ENCODE peak calls at places on chromosomes 2 and 18, in ten cellular contexts. T is amniotic stem cell; Q is AG04450; P is PC-3; O is NCI-H774; N is activated T-cell treated with anti-CD3 and anti-CD28 coated beads, Interleukin-2, amount 50 U/mL, for 72 hours; U is activated naive CD8-positive, alpha-beta T cell treated with anti-CD3 and anti-CD28 coated beads, Interleukin-2, amount 10 ng/mL, durations not matched to agents 7 days and 5 days; F is mammary epithelial cell; S is anterior cingulate cortex; E is HFFc6. C is an unnamed sample.

GRCh38 chr2:190183535-190183934 is 121.0 kb upstream of the MSTN start:
- DNase-seq in P (no peak), E (no peak), U (no peak), O (no peak), S (no peak), Q (no peak), F (no peak), N (no peak), T (no peak), C (no peak)

GRCh38 chr2:218400167-218400929 is 680 bp downstream of the CTDSP1 start:
- DNase-seq in U (peak; percentile 69), S (peak; percentile 46), P (no peak), O (no peak), E (no peak), F (peak; percentile 32), Q (no peak), N (peak; percentile 40), T (no peak), C (no peak)

GRCh38 chr2:212930556-212930955 is 220.9 kb downstream of the IKZF2 start:
- DNase-seq in U (no peak), O (no peak), S (no peak), F (no peak), N (no peak), P (no peak), T (no peak), E (no peak), Q (no peak), C (no peak)

GRCh38 chr2:226079186-226079585 is 679.7 kb downstream of the NYAP2 start:
- DNase-seq in E (no peak), U (no peak), O (no peak), Q (no peak), T (no peak), P (peak; percentile 23), S (no peak), F (no peak), N (no peak), C (no peak)

GRCh38 chr18:12958478-12958877 is 10.7 kb downstream of the SEH1L start:
- DNase-seq in E (no peak), N (no peak), F (no peak), Q (no peak), P (no peak), S (no peak), U (no peak), T (no peak), O (no peak), C (no peak)

GRCh38 chr2:168392031-168392430 is 64.0 kb upstream of the CERS6 start:
- DNase-seq in S (no peak), Q (no peak), F (peak; percentile 53), N (no peak), O (no peak), E (no peak), U (no peak), T (no peak), P (no peak), C (no peak)

GRCh38 chr2:217920879-217921603 is 81.8 kb downstream of the TNS1 start:
- DNase-seq in F (no peak), E (no peak), N (no peak), Q (no peak), P (no peak), U (no peak), S (peak; percentile 18), T (no peak), O (no peak), C (no peak)

GRCh38 chr18:29588446-29589100 is 1411.6 kb upstream of the CDH2 start:
- DNase-seq in O (no peak), Q (no peak), U (no peak), T (no peak), N (no peak), S (no peak), P (no peak), F (no peak), E (no peak), C (no peak)

GRCh38 chr2:5915926-5916325 is 223.7 kb downstream of the SOX11 start:
- DNase-seq in P (peak; percentile 30), E (no peak), F (no peak), N (peak; percentile 3), T (peak; percentile 10), S (no peak), U (no peak), O (no peak), Q (peak; percentile 16), C (no peak)

GRCh38 chr2:38744399-38744780 is 6.8 kb downstream of the SRSF7 start:
- DNase-seq in F (no peak), Q (no peak), O (no peak), U (no peak), N (no peak), P (no peak), E (no peak), S (no peak), T (no peak), C (no peak)

GRCh38 chr18:32026491-32027086 is 8.0 kb downstream of the RNF125 start:
- DNase-seq in F (no peak), O (no peak), N (no peak), P (no peak), E (no peak), U (no peak), Q (no peak), T (no peak), S (no peak), C (no peak)

GRCh38 chr2:108968619-108969018 is 20.4 kb downstream of the EDAR start:
- DNase-seq in S (no peak), E (no peak), F (peak; percentile 57), Q (no peak), N (no peak), O (no peak), U (no peak), T (no peak), P (peak; percentile 88), C (no peak)

GRCh38 chr18:14978962-14979535 is 231.1 kb downstream of the ANKRD30B start:
- DNase-seq in N (peak; percentile 25), O (peak; percentile 2), F (no peak), T (no peak), S (no peak), E (no peak), U (peak; percentile 44), P (peak; percentile 79), Q (no peak), C (no peak)

C was measured in epithelial cell of prostate.